ENCODE peak calls at places on chromosomes 2 and 18, in ten cellular contexts. G is foreskin fibroblast, U is astrocyte of the spinal cord, C is WTC11, S is lower leg skin, A is AG10803, W is HL-60, T is A673, X is tibial artery, R is retinal pigment epithelial cell. Q is an unnamed sample.

GRCh38 chr2:9127316-9127715 is 79.3 kb upstream of the ASAP2 start:
- DNase-seq in U (no peak), G (no peak), C (no peak), A (no peak), T (no peak), W (no peak), S (no peak), R (no peak), X (no peak), Q (no peak)

GRCh38 chr2:122748552-122749011 is 993.1 kb downstream of the TSN start:
- DNase-seq in C (peak), G (peak), U (peak), R (peak), T (peak), X (no peak), S (no peak), A (peak), W (no peak), Q (no peak)

GRCh38 chr2:195658541-195658890 is 1.5 kb downstream of the SLC39A10 start:
- DNase-seq in R (peak), G (peak), A (peak), X (no peak), S (no peak), C (no peak), W (no peak), U (peak), T (peak), Q (no peak)

GRCh38 chr2:190701586-190701985 is 52.7 kb downstream of the NAB1 start:
- DNase-seq in G (no peak), U (no peak), R (no peak), T (no peak), C (no peak), S (no peak), A (no peak), X (no peak), W (no peak), Q (no peak)

GRCh38 chr2:128595763-128596452 is 277.2 kb upstream of the HS6ST1 start:
- DNase-seq in U (no peak), T (no peak), S (no peak), W (no peak), R (no peak), A (no peak), C (no peak), G (no peak), X (no peak), Q (no peak)

GRCh38 chr2:187567126-187567525 is 12.9 kb upstream of the TFPI start:
- DNase-seq in C (no peak), W (no peak), R (no peak), G (peak), U (no peak), A (peak), T (no peak), S (no peak), X (no peak), Q (no peak)

GRCh38 chr2:30276455-30276911 is 45.1 kb downstream of the LBH start:
- DNase-seq in X (no peak), S (no peak), R (no peak), T (no peak), U (no peak), A (peak), G (peak), W (no peak), C (no peak), Q (no peak)

GRCh38 chr2:127558911-127559310 is 23.4 kb downstream of the MYO7B start:
- DNase-seq in X (no peak), C (no peak), R (no peak), G (no peak), W (no peak), U (no peak), A (no peak), S (no peak), T (no peak), Q (no peak)

GRCh38 chr2:101616411-101616810 is 81.1 kb upstream of the MAP4K4 start:
- DNase-seq in R (no peak), A (no peak), T (no peak), U (peak), G (peak), S (no peak), W (no peak), X (no peak), C (no peak), Q (no peak)

GRCh38 chr2:156380117-156380645 is 47.7 kb upstream of the NR4A2 start:
- DNase-seq in T (no peak), G (no peak), S (no peak), A (no peak), C (no peak), R (peak), U (no peak), W (no peak), X (no peak), Q (no peak)

GRCh38 chr2:33034784-33035183 is 88.0 kb downstream of the LTBP1 start:
- DNase-seq in U (peak), R (no peak), T (no peak), G (peak), W (no peak), S (no peak), A (peak), C (no peak), X (no peak), Q (no peak)

GRCh38 chr2:227867386-227867785 is 4.0 kb upstream of the DAW1 start:
- DNase-seq in G (no peak), R (no peak), U (no peak), C (no peak), W (no peak), A (no peak), S (no peak), X (no peak), T (no peak), Q (no peak)

GRCh38 chr18:35969676-35970075 is 2.8 kb upstream of the RMP24 start:
- DNase-seq in U (no peak), G (peak), S (no peak), W (peak), A (no peak), X (no peak), R (no peak), T (no peak), C (no peak), Q (no peak)

GRCh38 chr2:160876765-160877164 is 283.5 kb upstream of the TANK start:
- DNase-seq in C (no peak), U (peak), R (no peak), W (no peak), A (no peak), X (no peak), G (peak), S (no peak), T (no peak), Q (no peak)

GRCh38 chr2:101296314-101296809 is 12.1 kb downstream of the RNF149 start:
- DNase-seq in T (no peak), R (no peak), X (no peak), G (peak), A (peak), U (peak), W (no peak), S (no peak), C (no peak), Q (no peak)

GRCh38 chr2:80238692-80239469 is 65.7 kb downstream of the LRRTM1 start:
- DNase-seq in W (no peak), C (peak), U (no peak), X (no peak), G (peak), S (no peak), T (peak), A (peak), R (no peak), Q (peak)

GRCh38 chr2:99940963-99941362 is 201.4 kb downstream of the AFF3 start:
- DNase-seq in T (no peak), R (peak), G (no peak), X (no peak), C (no peak), S (no peak), U (peak), A (peak), W (no peak), Q (no peak)

GRCh38 chr2:220226541-220226940 is 599.1 kb downstream of the SLC4A3 start:
- DNase-seq in R (no peak), X (no peak), A (no peak), S (no peak), C (no peak), T (no peak), G (no peak), U (no peak), W (no peak), Q (no peak)

GRCh38 chr2:49271060-49271665 is 116.8 kb upstream of the FSHR start:
- DNase-seq in R (no peak), S (no peak), U (no peak), G (no peak), T (peak), W (no peak), A (no peak), C (no peak), X (no peak), Q (no peak)

GRCh38 chr2:190432567-190433231 is 24.5 kb downstream of the MFSD6 start:
- DNase-seq in G (no peak), U (no peak), S (no peak), R (no peak), A (no peak), T (no peak), W (no peak), X (no peak), C (no peak), Q (no peak)

GRCh38 chr2:112092286-112093041 is 37.4 kb downstream of the TMEM87B start:
- DNase-seq in U (peak), G (peak), C (no peak), X (no peak), T (no peak), A (peak), R (peak), W (no peak), S (no peak), Q (no peak)

GRCh38 chr18:59140287-59140885 is 702 bp downstream of the SEC11C start:
- DNase-seq in A (peak), G (peak), X (no peak), W (peak), C (peak), R (peak), U (peak), T (peak), S (no peak), Q (peak)

GRCh38 chr2:62197609-62198236 is 1.8 kb downstream of the B3GNT2 start:
- DNase-seq in C (peak), U (no peak), R (no peak), W (no peak), T (no peak), G (peak), A (peak), S (no peak), X (no peak), Q (peak)

GRCh38 chr2:71607490-71607889 is 154.1 kb downstream of the DYSF start:
- DNase-seq in T (no peak), X (peak), S (no peak), A (no peak), R (no peak), W (no peak), C (peak), G (no peak), U (no peak), Q (no peak)

DNA sequence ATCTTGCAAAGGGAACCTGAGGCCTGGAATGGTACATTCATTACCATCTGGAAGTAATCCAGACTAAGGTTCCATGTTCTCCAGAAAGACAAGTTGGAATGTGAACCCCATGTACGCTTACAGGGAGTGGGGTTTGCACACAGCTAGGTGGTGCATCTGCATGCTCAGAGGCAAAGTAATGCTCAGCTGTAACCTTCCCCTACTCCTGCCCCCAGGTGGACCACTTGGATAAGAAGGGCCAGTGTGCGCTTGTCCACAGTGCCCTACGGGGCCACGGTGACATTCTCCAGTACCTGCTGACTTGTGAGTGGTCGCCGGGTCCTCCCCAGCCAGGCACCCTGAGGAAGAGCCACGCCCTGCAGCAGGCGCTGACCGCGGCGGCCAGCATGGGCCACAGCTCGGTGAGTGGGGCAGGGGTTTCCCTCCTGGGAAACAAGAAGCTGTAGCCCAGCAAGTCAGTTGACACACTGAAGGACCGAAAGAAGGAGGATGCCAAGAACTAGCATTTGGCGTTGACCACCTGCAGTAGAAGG is 90.0 kb downstream of the WDSUB1 start:
- DNase-seq in U (no peak), R (no peak), G (no peak), X (no peak), C (no peak), A (no peak), W (no peak), S (no peak), T (no peak), Q (no peak)
- TF ChIP-seq CTCF in U (no peak), R (no peak), G (no peak), X (no peak), C (no peak), A (no peak), W (no peak), S (no peak), T (no peak), Q (no peak)

GRCh38 chr2:218291934-218292699 is at the start of gene TMBIM1:
- DNase-seq in W (no peak), A (peak), G (peak), T (peak), S (peak), U (peak), C (peak), R (no peak), X (peak), Q (peak)
- TF ChIP-seq CTCF in W (peak), A (peak), G (peak), T (peak), S (no peak), U (peak), C (peak), R (peak), X (peak), Q (peak)

GRCh38 chr2:26400723-26401122 is 997 bp upstream of the DRC1 start:
- DNase-seq in S (no peak), X (no peak), C (no peak), G (no peak), A (no peak), R (no peak), T (no peak), W (no peak), U (no peak), Q (no peak)

GRCh38 chr2:26407517-26407916 is 5.8 kb downstream of the DRC1 start:
- DNase-seq in G (no peak), U (no peak), R (no peak), S (no peak), T (no peak), A (no peak), C (no peak), W (no peak), X (no peak), Q (no peak)

GRCh38 chr2:26396734-26397298 is 4.9 kb upstream of the DRC1 start:
- DNase-seq in T (no peak), G (no peak), C (no peak), W (peak), S (no peak), A (no peak), X (no peak), U (no peak), R (no peak), Q (no peak)

GRCh38 chr2:26399781-26400376 is 1.8 kb upstream of the DRC1 start:
- DNase-seq in A (no peak), C (no peak), S (no peak), W (peak), R (no peak), U (no peak), T (no peak), X (no peak), G (no peak), Q (no peak)

GRCh38 chr2:26401739-26402541 is at the start of gene DRC1:
- DNase-seq in R (peak), X (no peak), G (peak), C (peak), U (peak), S (no peak), W (no peak), A (peak), T (peak), Q (peak)
- TF ChIP-seq CTCF in R (peak), X (no peak), G (no peak), C (no peak), U (no peak), S (no peak), W (no peak), A (no peak), T (no peak), Q (no peak)

DNA sequence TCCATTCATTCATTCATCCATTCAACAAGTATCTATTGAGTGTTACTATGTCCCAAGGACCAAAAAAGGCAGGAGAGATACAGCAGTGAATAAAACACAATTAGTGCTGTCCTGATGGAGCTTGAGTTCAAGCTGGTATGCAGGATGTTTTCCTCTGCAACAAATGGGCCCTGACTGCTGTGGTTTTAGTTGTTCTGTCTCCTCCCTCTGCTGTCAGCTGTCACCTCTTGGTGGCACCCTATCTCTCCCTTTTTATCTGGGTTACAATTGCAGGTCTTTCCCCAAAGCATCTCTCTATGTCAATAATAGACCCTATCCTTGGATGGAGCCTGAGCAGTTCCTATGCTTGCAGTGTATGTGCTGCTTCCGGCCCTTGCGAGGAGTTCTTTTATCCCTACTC is 304.8 kb downstream of the PDE11A start:
- DNase-seq in U (no peak), W (no peak), C (no peak), T (no peak), A (no peak), R (no peak), S (no peak), X (no peak), G (no peak), Q (no peak)
- TF ChIP-seq CTCF in U (no peak), W (no peak), C (no peak), T (no peak), A (no peak), R (no peak), S (no peak), X (no peak), G (no peak), Q (no peak)

GRCh38 chr2:138020432-138020831 is 56.2 kb downstream of the HNMT start:
- DNase-seq in U (no peak), W (no peak), G (no peak), T (no peak), C (no peak), S (no peak), A (no peak), R (no peak), X (no peak), Q (no peak)
- TF ChIP-seq CTCF in U (no peak), W (no peak), G (no peak), T (no peak), C (no peak), S (no peak), A (no peak), R (no peak), X (no peak), Q (no peak)

DNA sequence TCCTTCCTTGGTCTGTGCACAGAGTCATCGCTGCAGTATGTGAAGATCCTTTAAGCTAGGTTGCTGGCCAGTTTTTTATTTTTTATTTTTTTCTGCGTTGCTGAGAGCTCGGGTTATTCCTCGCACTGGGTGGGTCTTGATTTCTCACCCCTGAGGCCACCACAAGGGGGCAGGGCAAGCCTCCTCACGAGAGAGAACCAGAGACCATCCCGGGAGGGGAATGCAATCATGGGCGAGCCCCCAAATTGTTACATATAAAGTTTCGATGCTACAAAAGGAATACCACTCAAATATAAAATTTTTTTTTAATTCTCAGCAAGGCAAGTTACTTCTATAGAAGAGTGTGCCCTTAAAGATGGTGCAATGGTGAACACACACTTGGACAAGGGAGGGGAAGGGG is 24.9 kb downstream of the HTR2B start:
- DNase-seq in S (no peak), X (no peak), T (peak), C (peak), R (no peak), U (no peak), G (no peak), W (no peak), A (no peak), Q (peak)
- TF ChIP-seq CTCF in S (no peak), X (no peak), T (peak), C (peak), R (no peak), U (no peak), G (no peak), W (no peak), A (no peak), Q (no peak)

DNA sequence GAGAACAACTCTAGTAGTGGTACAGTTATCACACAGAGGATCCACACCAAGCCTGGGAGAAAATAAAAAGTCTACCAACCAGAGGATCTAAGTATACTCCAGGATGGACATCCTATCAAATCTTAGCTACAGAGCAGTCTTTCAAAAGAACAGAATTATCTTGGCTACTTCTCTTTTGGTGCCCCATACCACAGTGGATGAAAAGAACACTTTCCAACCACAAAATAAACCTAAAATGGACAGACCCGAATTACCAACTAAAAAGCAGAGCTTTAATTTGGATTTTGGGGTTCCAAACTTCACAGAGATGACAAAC is 116.1 kb downstream of the SRBD1 start:
- DNase-seq in X (no peak), G (no peak), S (no peak), R (no peak), T (no peak), C (no peak), U (no peak), W (no peak), A (no peak), Q (no peak)
- TF ChIP-seq CTCF in X (no peak), G (no peak), S (no peak), R (no peak), T (no peak), C (no peak), U (no peak), W (no peak), A (no peak), Q (no peak)

GRCh38 chr2:64457518-64457917 is 3.6 kb downstream of the LGALSL start:
- DNase-seq in A (no peak), U (no peak), R (no peak), X (no peak), T (peak), C (no peak), G (no peak), W (no peak), S (no peak), Q (no peak)
- TF ChIP-seq CTCF in A (no peak), U (no peak), R (no peak), X (no peak), T (peak), C (no peak), G (no peak), W (no peak), S (no peak), Q (no peak)

Q was measured in neural crest cell.